ENCODE peak calls at places on chromosomes 12 and 14, in eight cellular contexts. One of them, this sample, is unnamed.

GRCh38 chr12:132462778-132463177 is 27.2 kb upstream of the FBRSL1 start:
- DNase-seq in fibroblast of the aortic adventitia: no peak
- DNase-seq in GM03348: no peak
- DNase-seq in glutamatergic neuron: no peak
- DNase-seq in activated T-helper 2 cell treated with anti-CD3 and anti-CD28 coated beads, Interferon-gamma antibody, Interleukin-2, Interleukin-4, amounts not matched to agents 10 μg/mL and 5 μg/mL and 100 μg/mL, durations not matched to agents 14 hours and 24 hours and 36 hours: no peak
- DNase-seq in HEK293T: no peak
- DNase-seq in NCI-H774: no peak
- DNase-seq in RWPE2: no peak
- DNase-seq in this sample: no peak

GRCh38 chr12:47078733-47079364 is 572 bp upstream of the PCED1B start:
- DNase-seq in fibroblast of the aortic adventitia: no peak
- DNase-seq in GM03348: peak
- DNase-seq in glutamatergic neuron: peak
- DNase-seq in activated T-helper 2 cell treated with anti-CD3 and anti-CD28 coated beads, Interferon-gamma antibody, Interleukin-2, Interleukin-4, amounts not matched to agents 10 μg/mL and 5 μg/mL and 100 μg/mL, durations not matched to agents 14 hours and 24 hours and 36 hours: no peak
- DNase-seq in HEK293T: peak
- DNase-seq in NCI-H774: peak
- DNase-seq in RWPE2: no peak
- DNase-seq in this sample: no peak

GRCh38 chr12:69442894-69443293 is 27.3 kb upstream of the FRS2 start:
- DNase-seq in fibroblast of the aortic adventitia: peak
- DNase-seq in GM03348: no peak
- DNase-seq in glutamatergic neuron: no peak
- DNase-seq in activated T-helper 2 cell treated with anti-CD3 and anti-CD28 coated beads, Interferon-gamma antibody, Interleukin-2, Interleukin-4, amounts not matched to agents 10 μg/mL and 5 μg/mL and 100 μg/mL, durations not matched to agents 14 hours and 24 hours and 36 hours: no peak
- DNase-seq in HEK293T: no peak
- DNase-seq in NCI-H774: peak
- DNase-seq in RWPE2: no peak
- DNase-seq in this sample: no peak

GRCh38 chr12:78226763-78227162 is 396.1 kb downstream of the NAV3 start:
- DNase-seq in fibroblast of the aortic adventitia: no peak
- DNase-seq in GM03348: no peak
- DNase-seq in glutamatergic neuron: no peak
- DNase-seq in activated T-helper 2 cell treated with anti-CD3 and anti-CD28 coated beads, Interferon-gamma antibody, Interleukin-2, Interleukin-4, amounts not matched to agents 10 μg/mL and 5 μg/mL and 100 μg/mL, durations not matched to agents 14 hours and 24 hours and 36 hours: no peak
- DNase-seq in HEK293T: no peak
- DNase-seq in NCI-H774: no peak
- DNase-seq in RWPE2: no peak
- DNase-seq in this sample: no peak

GRCh38 chr12:15276088-15276698 is 46.1 kb upstream of the PTPRO start:
- DNase-seq in fibroblast of the aortic adventitia: peak
- DNase-seq in GM03348: peak
- DNase-seq in glutamatergic neuron: no peak
- DNase-seq in activated T-helper 2 cell treated with anti-CD3 and anti-CD28 coated beads, Interferon-gamma antibody, Interleukin-2, Interleukin-4, amounts not matched to agents 10 μg/mL and 5 μg/mL and 100 μg/mL, durations not matched to agents 14 hours and 24 hours and 36 hours: no peak
- DNase-seq in HEK293T: peak
- DNase-seq in NCI-H774: peak
- DNase-seq in RWPE2: no peak
- DNase-seq in this sample: peak

GRCh38 chr14:103739793-103740501 is 24.3 kb downstream of the ZFYVE21 start:
- DNase-seq in fibroblast of the aortic adventitia: no peak
- DNase-seq in GM03348: no peak
- DNase-seq in glutamatergic neuron: no peak
- DNase-seq in activated T-helper 2 cell treated with anti-CD3 and anti-CD28 coated beads, Interferon-gamma antibody, Interleukin-2, Interleukin-4, amounts not matched to agents 10 μg/mL and 5 μg/mL and 100 μg/mL, durations not matched to agents 14 hours and 24 hours and 36 hours: no peak
- DNase-seq in HEK293T: no peak
- DNase-seq in NCI-H774: no peak
- DNase-seq in RWPE2: peak
- DNase-seq in this sample: no peak

GRCh38 chr12:106226884-106227640 is 20.8 kb downstream of the CKAP4 start:
- DNase-seq in fibroblast of the aortic adventitia: peak
- DNase-seq in GM03348: peak
- DNase-seq in glutamatergic neuron: no peak
- DNase-seq in activated T-helper 2 cell treated with anti-CD3 and anti-CD28 coated beads, Interferon-gamma antibody, Interleukin-2, Interleukin-4, amounts not matched to agents 10 μg/mL and 5 μg/mL and 100 μg/mL, durations not matched to agents 14 hours and 24 hours and 36 hours: no peak
- DNase-seq in HEK293T: peak
- DNase-seq in NCI-H774: peak
- DNase-seq in RWPE2: no peak
- DNase-seq in this sample: peak

GRCh38 chr12:53236443-53237111 is 4.6 kb upstream of the RARG start:
- DNase-seq in fibroblast of the aortic adventitia: no peak
- DNase-seq in GM03348: no peak
- DNase-seq in glutamatergic neuron: no peak
- DNase-seq in activated T-helper 2 cell treated with anti-CD3 and anti-CD28 coated beads, Interferon-gamma antibody, Interleukin-2, Interleukin-4, amounts not matched to agents 10 μg/mL and 5 μg/mL and 100 μg/mL, durations not matched to agents 14 hours and 24 hours and 36 hours: no peak
- DNase-seq in HEK293T: no peak
- DNase-seq in NCI-H774: no peak
- DNase-seq in RWPE2: no peak
- DNase-seq in this sample: no peak

GRCh38 chr12:100185361-100185894 is 15.2 kb upstream of the ACTR6 start:
- DNase-seq in fibroblast of the aortic adventitia: peak
- DNase-seq in GM03348: peak
- DNase-seq in glutamatergic neuron: no peak
- DNase-seq in activated T-helper 2 cell treated with anti-CD3 and anti-CD28 coated beads, Interferon-gamma antibody, Interleukin-2, Interleukin-4, amounts not matched to agents 10 μg/mL and 5 μg/mL and 100 μg/mL, durations not matched to agents 14 hours and 24 hours and 36 hours: no peak
- DNase-seq in HEK293T: no peak
- DNase-seq in NCI-H774: no peak
- DNase-seq in RWPE2: no peak
- DNase-seq in this sample: no peak

GRCh38 chr12:113278631-113279030 is 56.3 kb downstream of the SLC8B1 start:
- DNase-seq in fibroblast of the aortic adventitia: no peak
- DNase-seq in GM03348: no peak
- DNase-seq in glutamatergic neuron: no peak
- DNase-seq in activated T-helper 2 cell treated with anti-CD3 and anti-CD28 coated beads, Interferon-gamma antibody, Interleukin-2, Interleukin-4, amounts not matched to agents 10 μg/mL and 5 μg/mL and 100 μg/mL, durations not matched to agents 14 hours and 24 hours and 36 hours: no peak
- DNase-seq in HEK293T: no peak
- DNase-seq in NCI-H774: no peak
- DNase-seq in RWPE2: no peak
- DNase-seq in this sample: no peak

GRCh38 chr12:49806321-49806813 is 21.8 kb downstream of the NCKAP5L start:
- DNase-seq in fibroblast of the aortic adventitia: no peak
- DNase-seq in GM03348: no peak
- DNase-seq in glutamatergic neuron: no peak
- DNase-seq in activated T-helper 2 cell treated with anti-CD3 and anti-CD28 coated beads, Interferon-gamma antibody, Interleukin-2, Interleukin-4, amounts not matched to agents 10 μg/mL and 5 μg/mL and 100 μg/mL, durations not matched to agents 14 hours and 24 hours and 36 hours: no peak
- DNase-seq in HEK293T: no peak
- DNase-seq in NCI-H774: no peak
- DNase-seq in RWPE2: no peak
- DNase-seq in this sample: no peak

GRCh38 chr14:68789002-68789797 is 3.7 kb downstream of the ZFP36L1 start:
- DNase-seq in fibroblast of the aortic adventitia: peak
- DNase-seq in GM03348: peak
- DNase-seq in glutamatergic neuron: peak
- DNase-seq in activated T-helper 2 cell treated with anti-CD3 and anti-CD28 coated beads, Interferon-gamma antibody, Interleukin-2, Interleukin-4, amounts not matched to agents 10 μg/mL and 5 μg/mL and 100 μg/mL, durations not matched to agents 14 hours and 24 hours and 36 hours: peak
- DNase-seq in HEK293T: peak
- DNase-seq in NCI-H774: no peak
- DNase-seq in RWPE2: peak
- DNase-seq in this sample: peak